ENCODE peak calls at places on chromosomes 6 and 20, in four cellular contexts. Q is cardiac muscle cell, V is fibroblast of pulmonary artery, Z is BJ. W is an unnamed sample.
A peak's percentile ranks its signal among the peaks of the same experiment; 100 is the strongest.

GRCh38 chr6:52994031-52994788 is 874 bp downstream of the GSTA4 start:
- DNase-seq in Q (peak; percentile 55), Z (no peak), V (peak; percentile 39), W (no peak)

GRCh38 chr6:128443553-128443952 is 76.8 kb downstream of the PTPRK start:
- DNase-seq in Q (peak; percentile 6), V (peak; percentile 33), Z (no peak), W (no peak)

GRCh38 chr6:36769676-36770499 is 69.4 kb downstream of the CPNE5 start:
- DNase-seq in Z (no peak), Q (peak; percentile 67), V (peak; percentile 38), W (no peak)

GRCh38 chr6:34074064-34074739 is 71.7 kb downstream of the GRM4 start:
- DNase-seq in Q (no peak), Z (no peak), V (no peak), W (no peak)

GRCh38 chr6:118403036-118403435 is 145.1 kb upstream of the PLN start:
- DNase-seq in V (no peak), Z (peak; percentile 9), Q (no peak), W (no peak)

GRCh38 chr6:99933129-99933528 is 60.9 kb downstream of the MCHR2 start:
- DNase-seq in Q (peak; percentile 34), V (peak; percentile 46), Z (peak; percentile 79), W (no peak)

GRCh38 chr20:5638023-5638422 is 112.2 kb upstream of the SHLD1 start:
- DNase-seq in V (no peak), Z (no peak), Q (no peak), W (no peak)

GRCh38 chr20:37318046-37318445 is 27.9 kb upstream of the SRC start:
- DNase-seq in V (no peak), Q (no peak), Z (no peak), W (no peak)

GRCh38 chr6:140602431-140602836 is 1228.0 kb upstream of the CITED2 start:
- DNase-seq in V (no peak), Z (no peak), Q (no peak), W (no peak)

GRCh38 chr20:9969626-9970025 is 65.2 kb upstream of the ANKEF1 start:
- DNase-seq in Q (no peak), Z (no peak), V (no peak), W (no peak)

GRCh38 chr20:9963029-9963428 is 71.8 kb upstream of the ANKEF1 start:
- DNase-seq in V (no peak), Q (no peak), Z (no peak), W (no peak)

GRCh38 chr20:9971746-9972145 is 63.0 kb upstream of the ANKEF1 start:
- DNase-seq in V (no peak), Q (no peak), Z (no peak), W (no peak)

DNA sequence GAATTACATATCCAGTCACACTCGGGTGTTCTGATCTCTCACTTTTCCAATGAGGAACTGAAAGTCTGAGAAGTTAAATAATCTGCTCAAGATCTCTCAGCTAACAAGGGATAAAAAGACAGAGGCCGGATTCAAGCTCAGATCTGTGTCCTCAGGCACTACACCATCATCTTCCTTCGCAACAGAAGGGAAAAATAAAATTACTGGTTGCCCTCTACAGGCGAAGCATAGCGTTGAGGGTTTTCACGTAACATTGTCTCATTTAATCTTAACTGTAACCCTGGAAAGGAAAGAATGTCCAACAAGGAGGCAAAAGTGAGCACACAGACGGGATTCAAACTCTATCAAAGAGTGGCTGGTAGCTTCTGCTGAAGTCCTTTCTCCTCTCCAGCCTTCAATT is 67.8 kb upstream of the ANKEF1 start:
- DNase-seq in Q (peak; percentile 15), V (peak; percentile 18), Z (no peak), W (no peak)
- TF ChIP-seq CTCF in Q (peak; percentile 41), V (peak; percentile 36), Z (peak; percentile 35), W (peak; percentile 47)

GRCh38 chr6:322205-322930 is 30.1 kb downstream of the DUSP22 start:
- DNase-seq in V (no peak), Q (no peak), Z (no peak), W (no peak)
- TF ChIP-seq CTCF in V (no peak), Q (no peak), Z (no peak), W (no peak)

GRCh38 chr6:106510090-106510970 is 119.0 kb downstream of the RTN4IP1 start:
- DNase-seq in V (peak; percentile 47), Q (peak; percentile 61), Z (no peak), W (no peak)
- TF ChIP-seq CTCF in V (no peak), Q (no peak), Z (peak; percentile 21), W (peak; percentile 16)

GRCh38 chr6:40536442-40536841 is 50.7 kb downstream of the LRFN2 start:
- DNase-seq in Q (peak; percentile 10), V (no peak), Z (no peak), W (no peak)
- TF ChIP-seq CTCF in Q (peak; percentile 15), V (peak; percentile 4), Z (peak; percentile 12), W (peak; percentile 44)

GRCh38 chr6:84066536-84066935 is 33.0 kb downstream of the MRAP2 start:
- DNase-seq in Q (no peak), Z (no peak), V (no peak), W (no peak)

GRCh38 chr6:84077645-84078044 is 44.1 kb downstream of the MRAP2 start:
- DNase-seq in V (no peak), Z (no peak), Q (no peak), W (no peak)

GRCh38 chr6:84074988-84075781 is 41.6 kb downstream of the MRAP2 start:
- DNase-seq in Z (no peak), Q (peak; percentile 40), V (peak; percentile 56), W (no peak)

GRCh38 chr6:84078335-84078734 is 44.8 kb downstream of the MRAP2 start:
- DNase-seq in Q (no peak), V (no peak), Z (no peak), W (no peak)

DNA sequence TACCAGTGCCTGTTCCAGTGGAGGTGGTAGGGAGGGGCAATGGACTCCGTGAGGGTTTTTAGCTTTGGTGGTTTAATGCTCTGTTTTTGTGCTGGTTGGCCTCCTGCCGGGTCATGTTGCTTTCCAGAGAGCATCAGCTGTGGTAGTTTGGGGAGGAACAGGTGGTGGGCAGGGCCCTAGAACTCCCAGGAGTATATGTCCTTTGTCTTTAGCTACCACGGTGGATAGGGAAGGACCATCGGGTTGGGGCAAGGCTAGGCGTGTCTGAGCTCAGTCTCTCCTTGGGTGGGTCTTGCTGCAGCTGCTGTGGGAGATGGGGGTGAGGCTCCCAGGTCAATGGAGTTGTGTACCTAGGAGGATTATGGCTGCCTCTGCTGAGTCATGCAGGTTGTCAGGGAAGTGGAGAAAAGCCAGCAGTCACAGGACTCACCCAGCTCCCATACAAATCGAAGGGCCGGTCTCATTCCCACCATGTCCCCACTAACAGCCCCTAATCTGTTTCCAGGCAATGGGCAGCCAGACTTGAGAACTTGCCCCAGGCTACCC is 39.0 kb downstream of the MRAP2 start:
- DNase-seq in V (no peak), Q (no peak), Z (no peak), W (no peak)
- TF ChIP-seq CTCF in V (no peak), Q (no peak), Z (no peak), W (no peak)

DNA sequence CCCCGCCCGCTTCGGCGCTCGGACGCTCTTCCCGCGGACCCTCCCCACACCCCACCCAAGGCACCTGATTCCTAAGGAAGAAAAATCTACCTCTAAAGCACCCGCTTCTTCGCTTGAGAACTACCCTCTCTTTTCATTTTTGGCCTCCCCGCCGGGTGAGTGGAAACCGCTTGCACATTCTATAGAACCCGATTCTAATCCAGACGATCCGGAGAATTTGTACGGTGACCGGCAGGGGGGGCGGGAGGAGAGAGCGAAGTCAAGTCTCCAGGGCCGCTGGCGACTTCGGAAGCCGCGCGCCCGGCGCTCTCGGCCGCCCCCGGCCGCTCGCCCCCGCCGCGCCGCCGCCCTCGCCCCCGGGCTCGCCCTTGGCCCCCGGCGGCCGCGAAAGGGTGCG is at the start of gene RBM24:
- DNase-seq in V (peak; percentile 78), Q (peak; percentile 78), Z (no peak), W (peak; percentile 61)
- TF ChIP-seq CTCF in V (peak; percentile 35), Q (peak; percentile 34), Z (peak; percentile 59), W (peak; percentile 26)

GRCh38 chr6:125750692-125751333 is 1.4 kb downstream of the HEY2 start:
- DNase-seq in Q (no peak), V (no peak), Z (no peak), W (no peak)
- TF ChIP-seq CTCF in Q (no peak), V (no peak), Z (no peak), W (no peak)

GRCh38 chr6:151448623-151449022 is 3.3 kb downstream of the RMND1 start:
- DNase-seq in Q (no peak), V (no peak), Z (no peak), W (no peak)
- TF ChIP-seq CTCF in Q (no peak), V (peak; percentile 6), Z (peak; percentile 1), W (no peak)

DNA sequence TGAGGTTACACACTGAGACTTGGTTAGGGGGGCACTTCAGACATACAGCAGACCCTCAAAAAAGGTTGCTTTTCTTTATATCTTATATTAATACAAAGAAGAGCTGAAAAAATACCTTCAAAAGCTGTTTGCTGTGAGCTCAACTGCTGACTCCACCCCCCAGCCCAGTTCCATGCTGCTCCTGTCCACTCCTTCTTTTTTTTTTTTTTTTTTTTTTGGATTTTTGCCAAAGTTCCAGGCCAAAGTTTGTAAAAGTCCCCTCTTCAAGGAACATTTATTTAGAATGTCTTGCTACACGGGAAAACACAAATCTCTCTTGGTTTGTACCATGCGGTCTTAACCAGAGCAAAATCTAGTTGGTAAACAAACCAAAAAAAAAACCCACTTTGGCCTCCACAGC is 85.3 kb upstream of the AKAP12 start:
- DNase-seq in V (peak; percentile 47), Q (peak; percentile 60), Z (no peak), W (no peak)
- TF ChIP-seq CTCF in V (no peak), Q (no peak), Z (no peak), W (no peak)

W was measured in progenitor cell of endocrine pancreas.